ENCODE peak calls at places on chromosomes 3 and 15, in ten cellular contexts. B is SK-N-SH; K is HCT116; L is LNCaP clone FGC; I is glutamatergic neuron; D is HEK293T; R is NB4; O is neural progenitor cell; T is activated CD8-positive, alpha-beta memory T cell treated with anti-CD3 and anti-CD28 coated beads for 24 hours; M is psoas muscle. Z is an unnamed sample.

GRCh38 chr3:172685331-172686214 is 25.3 kb downstream of the NCEH1 start:
- DNase-seq in R (no peak), D (no peak), O (no peak), K (no peak), M (no peak), T (no peak), L (no peak), B (no peak), I (no peak), Z (no peak)

GRCh38 chr3:64357481-64357880 is 132.2 kb upstream of the PRICKLE2 start:
- DNase-seq in L (no peak), M (no peak), K (no peak), R (no peak), O (no peak), I (no peak), D (no peak), B (no peak), T (no peak), Z (no peak)

GRCh38 chr3:132286035-132286434 is 31.2 kb upstream of the ACP3 start:
- DNase-seq in L (no peak), D (no peak), B (no peak), R (no peak), T (no peak), O (no peak), K (no peak), M (no peak), I (no peak), Z (no peak)

GRCh38 chr15:90895571-90896117 is 7.5 kb upstream of the MAN2A2 start:
- DNase-seq in D (peak), B (peak), K (no peak), M (no peak), R (peak), I (peak), O (peak), T (no peak), L (no peak), Z (peak)

GRCh38 chr3:99659032-99659431 is 20.6 kb downstream of the COL8A1 start:
- DNase-seq in I (no peak), K (no peak), M (peak), T (no peak), L (no peak), D (no peak), B (no peak), R (peak), O (no peak), Z (no peak)

GRCh38 chr3:142180761-142181362 is 31.5 kb upstream of the TFDP2 start:
- DNase-seq in L (no peak), R (peak), M (peak), I (peak), B (peak), T (no peak), K (peak), O (peak), D (peak), Z (peak)

GRCh38 chr3:101020616-101021015 is 27.4 kb upstream of the ABI3BP start:
- DNase-seq in I (no peak), K (no peak), R (no peak), T (no peak), O (no peak), D (no peak), B (no peak), L (no peak), M (no peak), Z (no peak)

GRCh38 chr3:107062787-107063186 is 314.5 kb upstream of the CCDC54 start:
- DNase-seq in K (no peak), M (no peak), O (peak), L (no peak), D (no peak), B (no peak), I (no peak), R (no peak), T (no peak), Z (no peak)

GRCh38 chr3:24160424-24160823 is 215.3 kb downstream of the NR1D2 start:
- DNase-seq in T (no peak), D (no peak), I (no peak), O (peak), B (no peak), K (no peak), R (no peak), M (no peak), L (no peak), Z (no peak)

GRCh38 chr3:58341376-58341775 is 8.7 kb downstream of the PXK start:
- DNase-seq in D (no peak), B (no peak), L (no peak), R (no peak), I (no peak), T (no peak), O (no peak), K (no peak), M (no peak), Z (no peak)

GRCh38 chr15:95734422-95735316 is 595.8 kb upstream of the NR2F2 start:
- DNase-seq in L (no peak), K (no peak), B (no peak), O (no peak), D (no peak), T (no peak), M (no peak), R (peak), I (no peak), Z (no peak)

GRCh38 chr3:29285356-29286070 is 4.6 kb downstream of the RBMS3 start:
- DNase-seq in L (no peak), R (no peak), B (no peak), D (no peak), T (no peak), I (no peak), K (no peak), M (no peak), O (no peak), Z (no peak)

GRCh38 chr3:30578479-30578878 is 27.9 kb upstream of the TGFBR2 start:
- DNase-seq in I (no peak), R (peak), B (no peak), K (no peak), L (no peak), D (no peak), O (no peak), M (peak), T (no peak), Z (no peak)

GRCh38 chr3:130906374-130906995 is 12.6 kb downstream of the ATP2C1 start:
- DNase-seq in B (no peak), I (no peak), K (no peak), D (no peak), O (no peak), L (peak), T (no peak), R (no peak), M (no peak), Z (no peak)

GRCh38 chr15:90915808-90916440 is 12.8 kb downstream of the MAN2A2 start:
- DNase-seq in I (no peak), O (no peak), T (no peak), R (peak), L (no peak), M (peak), B (no peak), D (no peak), K (no peak), Z (no peak)

GRCh38 chr3:133570139-133570936 is 3.1 kb upstream of the CDV3 start:
- DNase-seq in O (peak), R (no peak), K (peak), D (no peak), I (no peak), L (no peak), M (no peak), B (no peak), T (no peak), Z (no peak)

GRCh38 chr3:52244061-52244628 is 1.4 kb upstream of the PPM1M start:
- DNase-seq in B (no peak), K (no peak), O (no peak), M (peak), T (peak), D (no peak), I (no peak), L (no peak), R (peak), Z (peak)

GRCh38 chr3:150783334-150783733 is 20.4 kb upstream of the SIAH2 start:
- DNase-seq in L (no peak), M (no peak), I (no peak), O (no peak), D (no peak), T (no peak), K (no peak), B (no peak), R (no peak), Z (no peak)

GRCh38 chr3:23389089-23389488 is 186.0 kb downstream of the UBE2E2 start:
- DNase-seq in I (no peak), T (no peak), D (no peak), K (no peak), B (no peak), O (no peak), M (no peak), L (peak), R (no peak), Z (no peak)

GRCh38 chr15:68578175-68578959 is 426 bp upstream of the CORO2B start:
- DNase-seq in B (peak), T (peak), I (peak), R (peak), L (no peak), K (no peak), D (peak), M (peak), O (peak), Z (peak)

GRCh38 chr3:152126260-152126659 is 142.5 kb upstream of the MBNL1 start:
- DNase-seq in D (no peak), I (no peak), O (no peak), M (no peak), K (no peak), L (no peak), B (no peak), R (no peak), T (no peak), Z (no peak)